ENCODE peak calls at places on chromosome 18, in seven cellular contexts. One of them, this sample, is unnamed.
A peak's percentile ranks its signal among the peaks of the same experiment; 100 is the strongest.

GRCh38 chr18:80246656-80247402 is 485 bp downstream of the PARD6G start:
- DNase-seq in A549: peak; percentile 10
- DNase-seq in HCT116: no peak
- DNase-seq in PC-9: no peak
- DNase-seq in NB4: peak; percentile 31
- DNase-seq in choroid plexus epithelial cell: no peak
- DNase-seq in epithelial cell of esophagus: peak; percentile 81
- DNase-seq in this sample: no peak

GRCh38 chr18:5073026-5073944 is 123.8 kb downstream of the AKAIN1 start:
- DNase-seq in A549: no peak
- DNase-seq in HCT116: peak; percentile 13
- DNase-seq in PC-9: no peak
- DNase-seq in NB4: peak; percentile 58
- DNase-seq in choroid plexus epithelial cell: peak; percentile 44
- DNase-seq in epithelial cell of esophagus: peak; percentile 49
- DNase-seq in this sample: no peak

GRCh38 chr18:41870817-41871216 is 84.2 kb upstream of the PIK3C3 start:
- DNase-seq in A549: no peak
- DNase-seq in HCT116: no peak
- DNase-seq in PC-9: peak; percentile 44
- DNase-seq in NB4: no peak
- DNase-seq in choroid plexus epithelial cell: peak; percentile 22
- DNase-seq in epithelial cell of esophagus: peak; percentile 83
- DNase-seq in this sample: no peak

GRCh38 chr18:4987452-4988405 is 209.3 kb downstream of the AKAIN1 start:
- DNase-seq in A549: no peak
- DNase-seq in HCT116: no peak
- DNase-seq in PC-9: no peak
- DNase-seq in NB4: no peak
- DNase-seq in choroid plexus epithelial cell: no peak
- DNase-seq in epithelial cell of esophagus: no peak
- DNase-seq in this sample: no peak

GRCh38 chr18:61595615-61596014 is 262.4 kb downstream of the CDH20 start:
- DNase-seq in A549: no peak
- DNase-seq in HCT116: no peak
- DNase-seq in PC-9: no peak
- DNase-seq in NB4: no peak
- DNase-seq in choroid plexus epithelial cell: no peak
- DNase-seq in epithelial cell of esophagus: no peak
- DNase-seq in this sample: no peak

GRCh38 chr18:66124394-66124793 is 373.6 kb downstream of the CDH7 start:
- DNase-seq in A549: no peak
- DNase-seq in HCT116: no peak
- DNase-seq in PC-9: no peak
- DNase-seq in NB4: peak; percentile 5
- DNase-seq in choroid plexus epithelial cell: no peak
- DNase-seq in epithelial cell of esophagus: peak; percentile 2
- DNase-seq in this sample: no peak

GRCh38 chr18:23943104-23943503 is 71.5 kb upstream of the TTC39C start:
- DNase-seq in A549: no peak
- DNase-seq in HCT116: no peak
- DNase-seq in PC-9: no peak
- DNase-seq in NB4: no peak
- DNase-seq in choroid plexus epithelial cell: no peak
- DNase-seq in epithelial cell of esophagus: no peak
- DNase-seq in this sample: no peak

GRCh38 chr18:5510109-5510846 is 33.5 kb downstream of the EPB41L3 start:
- DNase-seq in A549: no peak
- DNase-seq in HCT116: no peak
- DNase-seq in PC-9: no peak
- DNase-seq in NB4: no peak
- DNase-seq in choroid plexus epithelial cell: peak; percentile 55
- DNase-seq in epithelial cell of esophagus: peak; percentile 13
- DNase-seq in this sample: peak; percentile 18

GRCh38 chr18:5253910-5254309 is 41.6 kb downstream of the ZBTB14 start:
- DNase-seq in A549: no peak
- DNase-seq in HCT116: no peak
- DNase-seq in PC-9: no peak
- DNase-seq in NB4: no peak
- DNase-seq in choroid plexus epithelial cell: peak; percentile 36
- DNase-seq in epithelial cell of esophagus: peak; percentile 7
- DNase-seq in this sample: no peak

GRCh38 chr18:25669741-25670140 is 317.8 kb upstream of the ZNF521 start:
- DNase-seq in A549: no peak
- DNase-seq in HCT116: no peak
- DNase-seq in PC-9: no peak
- DNase-seq in NB4: no peak
- DNase-seq in choroid plexus epithelial cell: peak; percentile 50
- DNase-seq in epithelial cell of esophagus: no peak
- DNase-seq in this sample: no peak

GRCh38 chr18:79965119-79965902 is 868 bp downstream of the HSBP1L1 start:
- DNase-seq in A549: peak; percentile 44
- DNase-seq in HCT116: no peak
- DNase-seq in PC-9: peak; percentile 84
- DNase-seq in NB4: no peak
- DNase-seq in choroid plexus epithelial cell: peak; percentile 96
- DNase-seq in epithelial cell of esophagus: peak; percentile 81
- DNase-seq in this sample: peak; percentile 52

GRCh38 chr18:7945882-7946281 is 378.8 kb downstream of the PTPRM start:
- DNase-seq in A549: peak; percentile 57
- DNase-seq in HCT116: no peak
- DNase-seq in PC-9: peak; percentile 86
- DNase-seq in NB4: no peak
- DNase-seq in choroid plexus epithelial cell: peak; percentile 96
- DNase-seq in epithelial cell of esophagus: peak; percentile 85
- DNase-seq in this sample: peak; percentile 89

GRCh38 chr18:42072407-42072806 is 117.4 kb downstream of the PIK3C3 start:
- DNase-seq in A549: no peak
- DNase-seq in HCT116: no peak
- DNase-seq in PC-9: no peak
- DNase-seq in NB4: no peak
- DNase-seq in choroid plexus epithelial cell: no peak
- DNase-seq in epithelial cell of esophagus: no peak
- DNase-seq in this sample: no peak

DNA sequence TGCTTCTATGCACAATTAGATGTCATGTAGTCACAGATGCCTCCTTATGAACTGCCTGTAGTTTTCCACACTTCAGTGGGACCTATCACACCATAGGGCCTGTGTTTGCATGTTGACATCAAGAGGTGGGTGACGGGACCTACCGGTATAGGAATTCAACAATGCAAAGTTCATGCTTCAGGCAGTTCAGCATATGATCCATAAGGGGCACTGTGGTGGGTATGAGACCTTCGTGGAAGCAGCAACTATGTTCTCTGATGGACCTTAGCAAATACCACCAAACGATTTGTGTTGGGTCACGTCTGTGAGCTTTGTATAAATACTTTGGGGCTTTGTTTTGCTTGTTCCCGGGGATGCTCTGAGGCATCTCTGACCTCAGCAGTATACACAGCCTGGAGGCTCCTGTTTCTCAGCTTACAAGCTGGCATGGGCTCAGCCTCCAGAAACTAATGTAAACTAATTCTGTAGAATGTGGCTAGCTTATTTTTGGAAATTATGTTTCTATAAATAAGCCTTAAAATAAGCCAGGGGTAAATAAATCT is 111.6 kb downstream of the DTNA start:
- DNase-seq in A549: no peak
- DNase-seq in HCT116: no peak
- DNase-seq in PC-9: no peak
- DNase-seq in NB4: peak; percentile 4
- DNase-seq in choroid plexus epithelial cell: peak; percentile 28
- DNase-seq in epithelial cell of esophagus: no peak
- DNase-seq in this sample: no peak
- TF ChIP-seq CTCF in A549: no peak
- TF ChIP-seq CTCF in HCT116: no peak
- TF ChIP-seq CTCF in PC-9: no peak
- TF ChIP-seq CTCF in NB4: peak; percentile 1
- TF ChIP-seq CTCF in choroid plexus epithelial cell: peak; percentile 37
- TF ChIP-seq CTCF in epithelial cell of esophagus: no peak
- TF ChIP-seq CTCF in this sample: peak; percentile 7

DNA sequence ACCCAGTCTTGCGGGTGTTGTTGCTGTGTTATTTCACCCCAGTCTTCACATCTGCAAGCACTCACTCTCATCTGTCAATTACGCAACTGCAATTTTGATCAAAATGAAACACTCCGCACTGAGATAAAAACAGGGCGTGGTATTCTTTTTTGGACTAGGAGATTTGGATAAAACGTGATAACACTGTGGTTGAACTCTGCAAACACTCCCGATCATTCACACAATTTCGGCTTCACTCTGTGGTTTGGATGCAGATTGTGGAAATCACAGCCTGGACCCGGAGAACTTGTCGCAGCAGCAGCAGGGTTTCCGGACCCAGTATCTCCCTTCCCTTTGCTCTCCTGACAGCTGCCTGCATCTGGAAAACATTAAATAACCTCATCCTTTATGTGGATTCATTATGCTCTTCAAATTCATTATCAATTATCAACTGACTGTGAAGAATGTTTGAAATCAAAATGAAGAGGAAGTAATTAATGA is 49.4 kb upstream of the APCDD1 start:
- DNase-seq in A549: no peak
- DNase-seq in HCT116: no peak
- DNase-seq in PC-9: no peak
- DNase-seq in NB4: no peak
- DNase-seq in choroid plexus epithelial cell: no peak
- DNase-seq in epithelial cell of esophagus: no peak
- DNase-seq in this sample: no peak
- H3K4me3 ChIP-seq in A549: no peak overlapping the region
- H3K4me3 ChIP-seq in HCT116: no peak overlapping the region
- H3K4me3 ChIP-seq in PC-9: no peak overlapping the region
- H3K4me3 ChIP-seq in NB4: no peak overlapping the region
- H3K4me3 ChIP-seq in choroid plexus epithelial cell: no peak overlapping the region
- H3K4me3 ChIP-seq in epithelial cell of esophagus: no peak overlapping the region
- H3K4me3 ChIP-seq in this sample: no peak overlapping the region

DNA sequence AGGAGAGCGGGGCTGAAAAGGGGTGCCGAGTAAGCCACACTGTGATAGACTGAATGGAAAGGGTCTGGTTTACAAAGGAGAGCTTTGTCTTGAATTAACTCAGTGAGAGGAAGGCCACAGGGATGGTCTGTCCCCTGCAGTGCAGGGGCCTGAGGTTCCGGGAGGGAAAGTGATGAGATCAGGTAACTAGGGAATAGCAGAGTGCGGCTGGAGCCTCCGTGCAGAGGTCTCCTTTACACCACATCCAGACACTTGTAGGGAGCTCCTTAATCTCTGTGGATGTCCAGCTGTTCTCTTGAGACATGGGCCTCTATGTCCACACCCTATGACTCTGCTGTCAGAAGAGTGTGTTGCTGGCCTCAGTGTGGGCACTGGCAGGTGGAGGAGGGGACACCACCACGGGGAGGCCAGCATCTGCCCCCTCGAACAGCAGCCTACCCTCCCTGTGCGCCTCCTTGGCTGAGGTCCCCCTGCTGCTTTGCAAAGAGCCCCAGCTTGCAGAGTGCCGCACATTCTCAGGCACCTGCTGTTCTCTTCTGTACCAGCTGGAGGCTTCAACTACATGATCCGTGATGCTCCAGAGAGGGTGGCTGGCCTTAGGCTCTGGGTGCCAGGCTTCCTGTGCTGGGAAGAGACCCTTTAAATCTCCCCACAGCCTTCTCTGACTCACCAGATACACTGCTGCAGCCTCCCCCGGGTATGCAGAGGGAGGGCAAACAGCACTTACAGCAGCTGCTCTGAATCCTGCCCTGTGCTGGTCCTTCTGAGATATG is 25.9 kb downstream of the ENOSF1 start:
- DNase-seq in A549: no peak
- DNase-seq in HCT116: no peak
- DNase-seq in PC-9: no peak
- DNase-seq in NB4: peak; percentile 31
- DNase-seq in choroid plexus epithelial cell: peak; percentile 13
- DNase-seq in epithelial cell of esophagus: no peak
- DNase-seq in this sample: no peak
- TF ChIP-seq CTCF in A549: no peak
- TF ChIP-seq CTCF in HCT116: no peak
- TF ChIP-seq CTCF in PC-9: no peak
- TF ChIP-seq CTCF in NB4: no peak
- TF ChIP-seq CTCF in choroid plexus epithelial cell: peak; percentile 2
- TF ChIP-seq CTCF in epithelial cell of esophagus: no peak
- TF ChIP-seq CTCF in this sample: no peak

GRCh38 chr18:22424564-22424963 is 6.8 kb upstream of the CTAGE1 start:
- DNase-seq in A549: no peak
- DNase-seq in HCT116: no peak
- DNase-seq in PC-9: no peak
- DNase-seq in NB4: no peak
- DNase-seq in choroid plexus epithelial cell: peak; percentile 58
- DNase-seq in epithelial cell of esophagus: no peak
- DNase-seq in this sample: no peak
- H3K4me3 ChIP-seq in A549: no peak overlapping the region
- H3K4me3 ChIP-seq in HCT116: no peak overlapping the region
- H3K4me3 ChIP-seq in PC-9: no peak overlapping the region
- H3K4me3 ChIP-seq in NB4: no peak overlapping the region
- H3K4me3 ChIP-seq in choroid plexus epithelial cell: no peak overlapping the region
- H3K4me3 ChIP-seq in epithelial cell of esophagus: no peak overlapping the region
- H3K4me3 ChIP-seq in this sample: no peak overlapping the region

DNA sequence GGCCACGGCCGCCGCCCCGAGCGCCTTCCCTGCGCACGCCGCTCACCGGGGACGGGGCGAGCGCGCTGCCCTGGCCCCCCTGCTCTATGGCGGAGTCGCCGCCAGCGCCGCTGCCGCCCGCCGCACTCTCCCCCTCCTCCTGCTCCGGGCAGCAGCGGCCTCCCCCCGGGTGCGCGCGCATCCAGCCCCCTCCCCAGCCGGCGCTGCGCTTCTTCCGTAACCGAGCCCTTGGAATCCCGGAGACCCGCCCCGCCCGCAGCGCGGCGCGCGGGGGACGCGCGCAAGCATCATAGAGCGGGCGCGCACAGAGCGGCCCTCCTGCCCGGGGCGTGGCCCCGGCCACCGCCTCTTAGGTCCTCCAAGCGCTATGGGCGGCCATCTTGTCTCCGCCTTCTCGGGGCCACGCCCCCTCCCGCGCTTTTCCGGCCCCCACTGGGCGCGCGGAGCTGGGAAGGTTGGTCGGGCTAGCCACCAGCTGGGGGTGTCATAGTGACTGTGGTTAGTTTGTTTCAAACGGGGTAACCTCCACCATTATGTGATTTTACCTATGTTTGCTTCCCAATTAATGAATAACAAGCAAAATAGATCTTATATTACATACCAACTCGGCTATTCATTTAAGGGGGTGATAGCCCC is at the start of gene MBD2:
- DNase-seq in A549: peak; percentile 36
- DNase-seq in HCT116: peak; percentile 89
- DNase-seq in PC-9: peak; percentile 83
- DNase-seq in NB4: peak; percentile 95
- DNase-seq in choroid plexus epithelial cell: peak; percentile 96
- DNase-seq in epithelial cell of esophagus: peak; percentile 96
- DNase-seq in this sample: no peak
- TF ChIP-seq CTCF in A549: no peak
- TF ChIP-seq CTCF in HCT116: peak; percentile 28
- TF ChIP-seq CTCF in PC-9: no peak
- TF ChIP-seq CTCF in NB4: peak; percentile 8
- TF ChIP-seq CTCF in choroid plexus epithelial cell: peak; percentile 35
- TF ChIP-seq CTCF in epithelial cell of esophagus: no peak
- TF ChIP-seq CTCF in this sample: peak; percentile 13

GRCh38 chr18:77166523-77166922 is 33.9 kb upstream of the MBP start:
- DNase-seq in A549: no peak
- DNase-seq in HCT116: no peak
- DNase-seq in PC-9: no peak
- DNase-seq in NB4: no peak
- DNase-seq in choroid plexus epithelial cell: no peak
- DNase-seq in epithelial cell of esophagus: no peak
- DNase-seq in this sample: no peak
- H3K4me3 ChIP-seq in A549: no peak overlapping the region
- H3K4me3 ChIP-seq in HCT116: no peak overlapping the region
- H3K4me3 ChIP-seq in PC-9: no peak overlapping the region
- H3K4me3 ChIP-seq in NB4: no peak overlapping the region
- H3K4me3 ChIP-seq in choroid plexus epithelial cell: no peak overlapping the region
- H3K4me3 ChIP-seq in epithelial cell of esophagus: no peak overlapping the region
- H3K4me3 ChIP-seq in this sample: no peak overlapping the region

GRCh38 chr18:43789234-43790000 is 512.1 kb upstream of the SYT4 start:
- DNase-seq in A549: no peak
- DNase-seq in HCT116: no peak
- DNase-seq in PC-9: no peak
- DNase-seq in NB4: no peak
- DNase-seq in choroid plexus epithelial cell: peak; percentile 62
- DNase-seq in epithelial cell of esophagus: no peak
- DNase-seq in this sample: peak; percentile 12
- TF ChIP-seq CTCF in A549: no peak
- TF ChIP-seq CTCF in HCT116: no peak
- TF ChIP-seq CTCF in PC-9: no peak
- TF ChIP-seq CTCF in NB4: no peak
- TF ChIP-seq CTCF in choroid plexus epithelial cell: peak; percentile 60
- TF ChIP-seq CTCF in epithelial cell of esophagus: peak; percentile 22
- TF ChIP-seq CTCF in this sample: peak; percentile 65